ENCODE peak calls at places on chromosome 6, in four cellular contexts. F is activated gamma-delta T cell treated with Interleukin-2 at 50 U/mL for 16 hours; C is activated naive CD8-positive, alpha-beta T cell treated with anti-CD3 and anti-CD28 coated beads, Interleukin-2, amount 50 U/mL, for 16 hours; U is upper lobe of right lung. D is an unnamed sample.

GRCh38 chr6:134532694-134533624 is 215.0 kb upstream of the SGK1 start:
- DNase-seq in U (no peak), C (no peak), F (no peak), D (no peak)

GRCh38 chr6:139262519-139263300 is 29.1 kb downstream of the TXLNB start:
- DNase-seq in F (no peak), C (no peak), U (no peak), D (no peak)

GRCh38 chr6:149362289-149362688 is 37.8 kb upstream of the SUMO4 start:
- DNase-seq in U (no peak), C (no peak), F (no peak), D (no peak)

GRCh38 chr6:4491501-4492260 is 284.5 kb upstream of the CDYL start:
- DNase-seq in U (no peak), C (no peak), F (no peak), D (no peak)

GRCh38 chr6:119147101-119148053 is 68.9 kb upstream of the FAM184A start:
- DNase-seq in F (no peak), U (peak), C (peak), D (peak)

GRCh38 chr6:170147832-170148708 is 142.8 kb downstream of the DLL1 start:
- DNase-seq in C (peak), F (peak), U (no peak), D (no peak)

GRCh38 chr6:156080371-156080770 is 624.7 kb upstream of the NOX3 start:
- DNase-seq in C (no peak), F (no peak), U (no peak), D (no peak)

GRCh38 chr6:87675004-87675681 is 26.9 kb downstream of the AKIRIN2 start:
- DNase-seq in U (no peak), C (no peak), F (no peak), D (no peak)

GRCh38 chr6:129492260-129492659 is 217.7 kb downstream of the ARHGAP18 start:
- DNase-seq in F (no peak), U (no peak), C (no peak), D (no peak)

GRCh38 chr6:111798281-111798725 is 74.9 kb downstream of the FYN start:
- DNase-seq in U (no peak), F (no peak), C (no peak), D (no peak)

GRCh38 chr6:100913400-100914276 is 32.5 kb upstream of the ASCC3 start:
- DNase-seq in C (no peak), U (no peak), F (no peak), D (no peak)

GRCh38 chr6:125307150-125307838 is 5.5 kb upstream of the HDDC2 start:
- DNase-seq in U (no peak), C (no peak), F (no peak), D (no peak)

GRCh38 chr6:53986721-53987526 is 124.3 kb upstream of the MLIP start:
- DNase-seq in U (no peak), F (no peak), C (no peak), D (no peak)

GRCh38 chr6:169935861-169936260 is 184.4 kb downstream of the ERMARD start:
- DNase-seq in U (no peak), C (no peak), F (no peak), D (no peak)

GRCh38 chr6:132107896-132108295 is 156.7 kb upstream of the CCN2 start:
- DNase-seq in F (no peak), U (no peak), C (no peak), D (no peak)

GRCh38 chr6:31057426-31058003 is 47.2 kb downstream of the MUC22 start:
- DNase-seq in C (no peak), F (no peak), U (no peak), D (no peak)

GRCh38 chr6:29131691-29132090 is 23.8 kb downstream of the OR2J3 start:
- DNase-seq in U (no peak), C (no peak), F (no peak), D (no peak)

GRCh38 chr6:160972111-160972510 is 19.5 kb upstream of the MAP3K4 start:
- DNase-seq in F (no peak), C (no peak), U (no peak), D (no peak)

GRCh38 chr6:27650620-27651370 is 177.9 kb upstream of the ZNF184 start:
- DNase-seq in U (no peak), F (no peak), C (peak), D (no peak)

GRCh38 chr6:452301-453067 is 60.9 kb downstream of the IRF4 start:
- DNase-seq in U (no peak), F (no peak), C (no peak), D (no peak)

GRCh38 chr6:64505312-64505711 is 869.7 kb downstream of the PHF3 start:
- DNase-seq in F (no peak), U (no peak), C (no peak), D (no peak)